ENCODE peak calls at places on chromosome 6, in six cellular contexts. C is body of pancreas; N is Peyer's patch; B is naive thymus-derived CD4-positive, alpha-beta T cell; P is mucosa of descending colon; O is fibroblast of lung. H is an unnamed sample. For H3K36me3, the result is how much of the 10 kb centered on the place peaks cover.

GRCh38 chr6:163334264-163334663 is 80.3 kb upstream of the QKI start:
- DNase-seq in C (no peak), N (no peak), B (no peak), P (no peak), O (no peak), H (no peak)

GRCh38 chr6:4637691-4638433 is 138.3 kb upstream of the CDYL start:
- DNase-seq in C (no peak), N (no peak), B (no peak), P (no peak), O (peak), H (no peak)

GRCh38 chr6:38722727-38723334 is 7.7 kb downstream of the DNAH8 start:
- DNase-seq in C (no peak), N (no peak), B (no peak), P (no peak), O (no peak), H (no peak)

GRCh38 chr6:155418017-155418749 is 37.5 kb downstream of the NOX3 start:
- DNase-seq in C (no peak), N (peak), B (peak), P (no peak), O (peak), H (no peak)

GRCh38 chr6:107333491-107333890 is 125.9 kb downstream of the PDSS2 start:
- DNase-seq in C (no peak), N (no peak), B (no peak), P (no peak), O (no peak), H (no peak)

GRCh38 chr6:136719280-136720044 is 72.8 kb downstream of the MAP3K5 start:
- DNase-seq in C (no peak), N (no peak), B (no peak), P (no peak), O (no peak), H (no peak)

GRCh38 chr6:136723780-136724179 is 68.5 kb downstream of the MAP3K5 start:
- DNase-seq in C (peak), N (peak), B (no peak), P (no peak), O (peak), H (peak)

GRCh38 chr6:81731814-81732213 is 20.7 kb downstream of the TENT5A start:
- DNase-seq in C (no peak), N (no peak), B (no peak), P (no peak), O (peak), H (no peak)

GRCh38 chr6:129707882-129708495 is 2.0 kb downstream of the ARHGAP18 start:
- DNase-seq in C (no peak), N (no peak), B (no peak), P (no peak), O (no peak), H (no peak)

GRCh38 chr6:117547688-117548621 is 54.4 kb downstream of the GOPC start:
- DNase-seq in C (peak), N (peak), B (peak), P (peak), O (peak), H (peak)

GRCh38 chr6:180295-180694 is 112.0 kb upstream of the DUSP22 start:
- DNase-seq in C (no peak), N (no peak), B (no peak), P (no peak), O (no peak), H (no peak)

GRCh38 chr6:84358581-84358980 is 131.1 kb upstream of the CEP162 start:
- DNase-seq in C (no peak), N (no peak), B (no peak), P (no peak), O (no peak), H (no peak)

GRCh38 chr6:147468634-147469033 is 39.9 kb upstream of the SAMD5 start:
- DNase-seq in C (no peak), N (no peak), B (no peak), P (no peak), O (no peak), H (no peak)

GRCh38 chr6:9481292-9482029 is 933.4 kb downstream of the TFAP2A start:
- DNase-seq in C (no peak), N (no peak), B (no peak), P (no peak), O (peak), H (no peak)

GRCh38 chr6:28648035-28648877 is 122.6 kb downstream of the GPX5 start:
- DNase-seq in C (peak), N (no peak), B (peak), P (no peak), O (peak), H (no peak)

GRCh38 chr6:117550078-117550600 is 52.2 kb downstream of the GOPC start:
- DNase-seq in C (no peak), N (no peak), B (no peak), P (no peak), O (no peak), H (no peak)

GRCh38 chr6:161199845-161200244 is 74.0 kb downstream of the AGPAT4 start:
- DNase-seq in C (no peak), N (no peak), B (no peak), P (no peak), O (no peak), H (no peak)

GRCh38 chr6:156977527-156978291 is 200.5 kb downstream of the ARID1B start:
- DNase-seq in C (peak), N (no peak), B (no peak), P (no peak), O (peak), H (no peak)

GRCh38 chr6:22333802-22334201 is 37.0 kb upstream of the PRL start:
- DNase-seq in C (no peak), N (no peak), B (no peak), P (no peak), O (peak), H (no peak)

GRCh38 chr6:75762063-75762462 is 13.0 kb downstream of the MYO6 start:
- DNase-seq in C (no peak), N (no peak), B (no peak), P (no peak), O (no peak), H (no peak)

GRCh38 chr6:193773-194310 is 98.4 kb upstream of the DUSP22 start:
- DNase-seq in C (no peak), N (no peak), B (no peak), P (no peak), O (no peak), H (no peak)

GRCh38 chr6:118171852-118172251 is 264.8 kb downstream of the SLC35F1 start:
- DNase-seq in C (no peak), N (no peak), B (no peak), P (no peak), O (no peak), H (no peak)

GRCh38 chr6:31103136-31103535 is 9.2 kb downstream of the C6orf15 start:
- DNase-seq in C (no peak), N (no peak), B (no peak), P (no peak), O (no peak), H (peak)

GRCh38 chr6:130913119-130913518 is 85.9 kb downstream of the SMLR1 start:
- DNase-seq in C (no peak), N (no peak), B (peak), P (no peak), O (no peak), H (no peak)

GRCh38 chr6:37381579-37381978 is 27.8 kb downstream of the RNF8 start:
- DNase-seq in C (peak), N (no peak), B (peak), P (no peak), O (peak), H (no peak)
- H3K36me3 ChIP-seq in C (under half), N (under half), B (under half), P (under half), O (under half), H (under half)

GRCh38 chr6:87671555-87672029 is 30.4 kb downstream of the AKIRIN2 start:
- DNase-seq in C (no peak), N (no peak), B (no peak), P (no peak), O (no peak), H (no peak)

GRCh38 chr6:87672641-87673040 is 29.4 kb downstream of the AKIRIN2 start:
- DNase-seq in C (no peak), N (no peak), B (no peak), P (no peak), O (no peak), H (no peak)

GRCh38 chr6:87675004-87675681 is 26.9 kb downstream of the AKIRIN2 start:
- DNase-seq in C (no peak), N (no peak), B (no peak), P (no peak), O (no peak), H (no peak)

GRCh38 chr6:87674286-87674685 is 27.7 kb downstream of the AKIRIN2 start:
- DNase-seq in C (no peak), N (no peak), B (no peak), P (no peak), O (no peak), H (no peak)

GRCh38 chr6:87673237-87673636 is 28.8 kb downstream of the AKIRIN2 start:
- DNase-seq in C (no peak), N (no peak), B (no peak), P (no peak), O (no peak), H (no peak)
- H3K36me3 ChIP-seq in C (under half), N (under half), B (under half), P (under half), O (under half), H (half or more)

DNA sequence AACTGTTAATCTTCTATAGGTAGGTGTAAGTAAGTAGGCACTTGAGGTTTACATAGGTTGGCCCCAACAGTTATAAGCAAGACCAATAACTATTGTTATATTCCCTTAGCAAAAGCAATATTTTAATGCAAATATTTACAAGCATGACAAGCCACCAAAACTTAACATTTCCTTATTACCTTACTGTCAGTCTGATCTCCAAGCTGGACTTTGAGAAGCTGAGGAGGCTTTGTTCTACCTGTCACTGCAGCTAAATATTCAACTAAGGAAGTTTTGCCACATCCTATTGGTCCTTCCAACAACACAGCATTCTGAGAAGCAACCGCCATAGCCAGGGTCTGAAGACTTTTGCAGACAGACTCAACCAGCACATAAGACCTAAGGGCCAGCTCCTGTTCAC is 29.6 kb downstream of the MDN1 start:
- DNase-seq in C (no peak), N (no peak), B (no peak), P (no peak), O (no peak), H (no peak)
- H3K36me3 ChIP-seq in C (under half), N (half or more), B (under half), P (under half), O (under half), H (half or more)

DNA sequence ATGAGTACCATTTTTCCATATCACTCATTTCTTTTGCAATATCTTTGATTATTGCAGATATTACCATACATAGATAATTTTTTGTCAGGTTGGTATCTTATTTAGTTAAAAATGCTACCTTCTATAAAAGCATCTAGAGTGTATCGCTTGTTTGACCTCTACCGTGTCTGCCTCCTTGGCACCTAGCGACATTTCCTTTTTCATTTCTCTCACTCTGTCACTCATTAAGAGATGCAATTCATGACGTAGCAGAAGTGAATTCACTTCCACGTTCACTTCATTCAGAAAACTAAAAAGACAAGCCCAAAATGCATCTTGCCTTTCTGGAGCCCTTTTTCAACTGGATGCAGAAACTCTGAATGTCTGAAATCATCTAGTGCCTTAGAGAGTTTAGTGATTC is 172.9 kb downstream of the MMS22L start:
- DNase-seq in C (no peak), N (no peak), B (no peak), P (no peak), O (no peak), H (no peak)
- H3K36me3 ChIP-seq in C (under half), N (under half), B (under half), P (under half), O (under half), H (under half)

GRCh38 chr6:33781105-33781975 is 7.6 kb downstream of the LEMD2 start:
- DNase-seq in C (no peak), N (no peak), B (no peak), P (no peak), O (peak), H (no peak)
- H3K36me3 ChIP-seq in C (half or more), N (half or more), B (half or more), P (under half), O (under half), H (half or more)

GRCh38 chr6:43547202-43547601 is 28.6 kb downstream of the XPO5 start:
- DNase-seq in C (no peak), N (no peak), B (no peak), P (no peak), O (no peak), H (no peak)

GRCh38 chr6:43541774-43542471 is 25.0 kb downstream of the POLR1C start:
- DNase-seq in C (no peak), N (no peak), B (no peak), P (no peak), O (no peak), H (no peak)

GRCh38 chr6:43540507-43540906 is 23.6 kb downstream of the POLR1C start:
- DNase-seq in C (no peak), N (no peak), B (no peak), P (no peak), O (no peak), H (no peak)

GRCh38 chr6:43544461-43544860 is 27.6 kb downstream of the POLR1C start:
- DNase-seq in C (no peak), N (no peak), B (no peak), P (no peak), O (no peak), H (no peak)
- H3K36me3 ChIP-seq in C (under half), N (half or more), B (under half), P (under half), O (under half), H (half or more)

DNA sequence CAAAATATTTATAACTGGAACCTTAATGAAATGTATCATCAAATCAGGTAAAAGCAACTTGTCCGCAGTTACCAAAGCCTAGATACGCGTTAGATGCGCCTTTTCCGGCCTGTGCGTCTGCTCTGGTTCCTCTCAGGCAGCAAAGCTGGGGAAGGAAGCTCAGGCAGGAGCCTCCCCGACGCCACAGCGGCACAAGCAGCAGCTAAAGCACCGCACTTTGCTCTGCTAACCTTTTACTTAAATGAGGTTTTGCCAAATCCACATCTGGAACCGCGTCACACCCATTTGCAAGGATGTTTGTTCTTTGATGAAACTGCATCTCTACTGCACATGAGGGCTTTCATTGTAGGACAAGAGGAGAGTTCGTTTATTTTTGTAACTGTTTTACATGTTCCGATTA is 36.8 kb downstream of the THBS2 start:
- DNase-seq in C (no peak), N (no peak), B (no peak), P (no peak), O (no peak), H (no peak)
- H3K36me3 ChIP-seq in C (under half), N (under half), B (under half), P (under half), O (under half), H (under half)

GRCh38 chr6:36076178-36077088 is 48.8 kb downstream of the MAPK14 start:
- DNase-seq in C (no peak), N (no peak), B (no peak), P (no peak), O (no peak), H (no peak)

GRCh38 chr6:36083446-36083845 is 46.9 kb upstream of the MAPK13 start:
- DNase-seq in C (no peak), N (no peak), B (no peak), P (no peak), O (peak), H (no peak)

GRCh38 chr6:36078159-36078558 is 50.6 kb downstream of the MAPK14 start:
- DNase-seq in C (no peak), N (no peak), B (no peak), P (no peak), O (no peak), H (no peak)

GRCh38 chr6:36082318-36082717 is 48.0 kb upstream of the MAPK13 start:
- DNase-seq in C (no peak), N (no peak), B (no peak), P (no peak), O (no peak), H (no peak)

DNA sequence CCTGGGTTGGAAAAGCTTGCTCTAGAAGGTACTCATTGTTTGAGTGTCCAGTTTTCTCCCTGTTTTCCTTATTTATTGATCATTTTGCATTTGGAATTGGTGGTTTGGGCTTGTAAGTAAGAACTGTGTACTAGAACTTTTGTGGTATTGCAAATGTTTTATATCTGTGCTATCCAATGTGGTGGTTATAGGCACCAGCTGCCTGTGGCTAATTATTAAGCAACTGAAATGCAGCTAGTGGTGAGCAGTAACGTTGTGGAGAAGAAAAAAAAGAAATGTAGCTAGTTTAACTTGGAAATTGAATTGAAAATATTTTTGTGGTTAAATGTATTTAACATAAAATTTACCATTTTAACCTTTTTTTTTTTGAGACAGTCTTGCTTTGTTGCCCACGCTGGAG is 50.7 kb upstream of the MAPK13 start:
- DNase-seq in C (no peak), N (no peak), B (no peak), P (no peak), O (no peak), H (no peak)
- H3K36me3 ChIP-seq in C (under half), N (half or more), B (under half), P (under half), O (under half), H (half or more)

H was measured in upper lobe of right lung.